ENCODE peak calls at places on chromosomes 16 and 17, in seven cellular contexts. K, G, R, V, A, O and Z are unnamed samples.

GRCh38 chr17:44864831-44865230 is 17.1 kb downstream of the HIGD1B start:
- DNase-seq in K (no peak), G (no peak), R (no peak), V (no peak), A (no peak), O (no peak), Z (no peak)

GRCh38 chr16:88705076-88705684 is 1.0 kb downstream of the RNF166 start:
- DNase-seq in K (peak), G (no peak), R (no peak), V (no peak), A (no peak), O (no peak), Z (no peak)

GRCh38 chr17:12727076-12727750 is 61.5 kb downstream of the MYOCD start:
- DNase-seq in K (peak), G (no peak), R (no peak), V (no peak), A (no peak), O (no peak), Z (no peak)

GRCh38 chr17:7881655-7882054 is 6.9 kb upstream of the CHD3 start:
- DNase-seq in K (peak), G (no peak), R (peak), V (no peak), A (no peak), O (no peak), Z (peak)

GRCh38 chr17:78974635-78975591 is 4.8 kb downstream of the LGALS3BP start:
- DNase-seq in K (peak), G (no peak), R (peak), V (no peak), A (peak), O (peak), Z (no peak)

GRCh38 chr16:19704321-19705130 is 13.5 kb downstream of the KNOP1 start:
- DNase-seq in K (peak), G (no peak), R (no peak), V (no peak), A (no peak), O (no peak), Z (no peak)

GRCh38 chr16:70778901-70779309 is 22.1 kb downstream of the VAC14 start:
- DNase-seq in K (peak), G (no peak), R (peak), V (peak), A (peak), O (peak), Z (peak)

GRCh38 chr17:77726549-77726957 is 231.9 kb upstream of the TNRC6C start:
- DNase-seq in K (no peak), G (no peak), R (no peak), V (peak), A (no peak), O (peak), Z (no peak)

GRCh38 chr16:17340804-17341203 is 130.0 kb downstream of the XYLT1 start:
- DNase-seq in K (no peak), G (no peak), R (no peak), V (no peak), A (no peak), O (no peak), Z (no peak)

GRCh38 chr17:35742896-35743477 is 10.1 kb downstream of the GAS2L2 start:
- DNase-seq in K (no peak), G (no peak), R (no peak), V (no peak), A (no peak), O (peak), Z (no peak)

GRCh38 chr17:79558573-79558900 is 52.3 kb downstream of the RBFOX3 start:
- DNase-seq in K (no peak), G (no peak), R (no peak), V (no peak), A (no peak), O (peak), Z (no peak)